ENCODE peak calls at places on chromosome 19, in six cellular contexts. One of them, this sample, is unnamed. For H3K36me3, the result is how much of the 10 kb centered on the place peaks cover.

GRCh38 chr19:55384576-55385235 is 614 bp upstream of the TMEM238 start:
- DNase-seq in CD8-positive, alpha-beta memory T cell: peak
- DNase-seq in IMR-90: no peak
- DNase-seq in psoas muscle: peak
- DNase-seq in lung: peak
- DNase-seq in adipocyte: no peak
- DNase-seq in this sample: no peak

GRCh38 chr19:10662384-10663251 is 8.5 kb downstream of the ILF3 start:
- DNase-seq in CD8-positive, alpha-beta memory T cell: no peak
- DNase-seq in IMR-90: peak
- DNase-seq in psoas muscle: no peak
- DNase-seq in lung: no peak
- DNase-seq in adipocyte: peak
- DNase-seq in this sample: no peak

GRCh38 chr19:42290523-42291436 is 11.2 kb upstream of the PRR19 start:
- DNase-seq in CD8-positive, alpha-beta memory T cell: peak
- DNase-seq in IMR-90: no peak
- DNase-seq in psoas muscle: peak
- DNase-seq in lung: no peak
- DNase-seq in adipocyte: peak
- DNase-seq in this sample: peak

GRCh38 chr19:55472463-55472862 is 4.0 kb upstream of the ZNF628 start:
- DNase-seq in CD8-positive, alpha-beta memory T cell: no peak
- DNase-seq in IMR-90: peak
- DNase-seq in psoas muscle: no peak
- DNase-seq in lung: no peak
- DNase-seq in adipocyte: no peak
- DNase-seq in this sample: no peak

GRCh38 chr19:19677579-19677978 is 8.9 kb downstream of the ZNF101 start:
- DNase-seq in CD8-positive, alpha-beta memory T cell: no peak
- DNase-seq in IMR-90: no peak
- DNase-seq in psoas muscle: no peak
- DNase-seq in lung: no peak
- DNase-seq in adipocyte: no peak
- DNase-seq in this sample: no peak

GRCh38 chr19:38204096-38204495 is 19.9 kb downstream of the DPF1 start:
- DNase-seq in CD8-positive, alpha-beta memory T cell: no peak
- DNase-seq in IMR-90: no peak
- DNase-seq in psoas muscle: no peak
- DNase-seq in lung: no peak
- DNase-seq in adipocyte: no peak
- DNase-seq in this sample: no peak

GRCh38 chr19:2330632-2331284 is 2.3 kb downstream of the SPPL2B start:
- DNase-seq in CD8-positive, alpha-beta memory T cell: no peak
- DNase-seq in IMR-90: no peak
- DNase-seq in psoas muscle: peak
- DNase-seq in lung: no peak
- DNase-seq in adipocyte: no peak
- DNase-seq in this sample: no peak

GRCh38 chr19:30076751-30077670 is 135.0 kb downstream of the URI1 start:
- DNase-seq in CD8-positive, alpha-beta memory T cell: no peak
- DNase-seq in IMR-90: no peak
- DNase-seq in psoas muscle: no peak
- DNase-seq in lung: no peak
- DNase-seq in adipocyte: no peak
- DNase-seq in this sample: no peak

GRCh38 chr19:31613683-31614219 is 264.5 kb upstream of the TSHZ3 start:
- DNase-seq in CD8-positive, alpha-beta memory T cell: no peak
- DNase-seq in IMR-90: no peak
- DNase-seq in psoas muscle: no peak
- DNase-seq in lung: no peak
- DNase-seq in adipocyte: no peak
- DNase-seq in this sample: no peak

GRCh38 chr19:49971991-49972401 is 11.0 kb upstream of the SIGLEC11 start:
- DNase-seq in CD8-positive, alpha-beta memory T cell: no peak
- DNase-seq in IMR-90: no peak
- DNase-seq in psoas muscle: no peak
- DNase-seq in lung: no peak
- DNase-seq in adipocyte: no peak
- DNase-seq in this sample: no peak

GRCh38 chr19:9054768-9055167 is 32.1 kb upstream of the OR1M1 start:
- DNase-seq in CD8-positive, alpha-beta memory T cell: no peak
- DNase-seq in IMR-90: no peak
- DNase-seq in psoas muscle: no peak
- DNase-seq in lung: no peak
- DNase-seq in adipocyte: no peak
- DNase-seq in this sample: no peak

GRCh38 chr19:44951179-44952159 is 3.7 kb upstream of the CLPTM1 start:
- DNase-seq in CD8-positive, alpha-beta memory T cell: peak
- DNase-seq in IMR-90: peak
- DNase-seq in psoas muscle: peak
- DNase-seq in lung: peak
- DNase-seq in adipocyte: peak
- DNase-seq in this sample: peak

GRCh38 chr19:50417850-50418185 is 920 bp upstream of the SPIB start:
- DNase-seq in CD8-positive, alpha-beta memory T cell: no peak
- DNase-seq in IMR-90: no peak
- DNase-seq in psoas muscle: no peak
- DNase-seq in lung: no peak
- DNase-seq in adipocyte: no peak
- DNase-seq in this sample: no peak

GRCh38 chr19:45969676-45970075 is 4.0 kb downstream of the NOVA2 start:
- DNase-seq in CD8-positive, alpha-beta memory T cell: no peak
- DNase-seq in IMR-90: no peak
- DNase-seq in psoas muscle: no peak
- DNase-seq in lung: no peak
- DNase-seq in adipocyte: no peak
- DNase-seq in this sample: no peak

GRCh38 chr19:48530770-48531169 is 19.1 kb upstream of the LMTK3 start:
- DNase-seq in CD8-positive, alpha-beta memory T cell: no peak
- DNase-seq in IMR-90: no peak
- DNase-seq in psoas muscle: no peak
- DNase-seq in lung: no peak
- DNase-seq in adipocyte: no peak
- DNase-seq in this sample: no peak

GRCh38 chr19:50649433-50650391 is at the start of gene C19orf81:
- DNase-seq in CD8-positive, alpha-beta memory T cell: no peak
- DNase-seq in IMR-90: peak
- DNase-seq in psoas muscle: no peak
- DNase-seq in lung: no peak
- DNase-seq in adipocyte: no peak
- DNase-seq in this sample: no peak

GRCh38 chr19:45471866-45472556 is 4.2 kb downstream of the FOSB start:
- DNase-seq in CD8-positive, alpha-beta memory T cell: peak
- DNase-seq in IMR-90: no peak
- DNase-seq in psoas muscle: no peak
- DNase-seq in lung: no peak
- DNase-seq in adipocyte: peak
- DNase-seq in this sample: no peak

GRCh38 chr19:21130097-21130775 is 11.6 kb upstream of the ZNF431 start:
- DNase-seq in CD8-positive, alpha-beta memory T cell: no peak
- DNase-seq in IMR-90: no peak
- DNase-seq in psoas muscle: no peak
- DNase-seq in lung: no peak
- DNase-seq in adipocyte: no peak
- DNase-seq in this sample: no peak

GRCh38 chr19:29671393-29672076 is 6.3 kb downstream of the PLEKHF1 start:
- DNase-seq in CD8-positive, alpha-beta memory T cell: peak
- DNase-seq in IMR-90: no peak
- DNase-seq in psoas muscle: peak
- DNase-seq in lung: peak
- DNase-seq in adipocyte: no peak
- DNase-seq in this sample: peak

GRCh38 chr19:45782162-45782623 is at the start of gene DMPK:
- DNase-seq in CD8-positive, alpha-beta memory T cell: no peak
- DNase-seq in IMR-90: no peak
- DNase-seq in psoas muscle: peak
- DNase-seq in lung: no peak
- DNase-seq in adipocyte: peak
- DNase-seq in this sample: no peak

GRCh38 chr19:42427313-42427712 is at the start of gene LIPE:
- DNase-seq in CD8-positive, alpha-beta memory T cell: no peak
- DNase-seq in IMR-90: no peak
- DNase-seq in psoas muscle: no peak
- DNase-seq in lung: no peak
- DNase-seq in adipocyte: peak
- DNase-seq in this sample: no peak

GRCh38 chr19:47284324-47284899 is 9.7 kb downstream of the INAFM1 start:
- DNase-seq in CD8-positive, alpha-beta memory T cell: peak
- DNase-seq in IMR-90: peak
- DNase-seq in psoas muscle: no peak
- DNase-seq in lung: no peak
- DNase-seq in adipocyte: peak
- DNase-seq in this sample: peak

GRCh38 chr19:15643387-15643786 is 2.7 kb downstream of the CYP4F3 start:
- DNase-seq in CD8-positive, alpha-beta memory T cell: no peak
- DNase-seq in IMR-90: no peak
- DNase-seq in psoas muscle: no peak
- DNase-seq in lung: no peak
- DNase-seq in adipocyte: no peak
- DNase-seq in this sample: no peak

GRCh38 chr19:31351212-31352193 is 2.3 kb upstream of the TSHZ3 start:
- DNase-seq in CD8-positive, alpha-beta memory T cell: no peak
- DNase-seq in IMR-90: peak
- DNase-seq in psoas muscle: peak
- DNase-seq in lung: no peak
- DNase-seq in adipocyte: peak
- DNase-seq in this sample: no peak

GRCh38 chr19:5960005-5961001 is 17.6 kb downstream of the RANBP3 start:
- DNase-seq in CD8-positive, alpha-beta memory T cell: no peak
- DNase-seq in IMR-90: no peak
- DNase-seq in psoas muscle: peak
- DNase-seq in lung: no peak
- DNase-seq in adipocyte: no peak
- DNase-seq in this sample: no peak

GRCh38 chr19:57348136-57348535 is 2.9 kb upstream of the ZNF304 start:
- DNase-seq in CD8-positive, alpha-beta memory T cell: no peak
- DNase-seq in IMR-90: peak
- DNase-seq in psoas muscle: no peak
- DNase-seq in lung: no peak
- DNase-seq in adipocyte: peak
- DNase-seq in this sample: no peak

GRCh38 chr19:5205388-5205787 is 135.2 kb downstream of the PTPRS start:
- DNase-seq in CD8-positive, alpha-beta memory T cell: no peak
- DNase-seq in IMR-90: no peak
- DNase-seq in psoas muscle: no peak
- DNase-seq in lung: no peak
- DNase-seq in adipocyte: no peak
- DNase-seq in this sample: no peak

GRCh38 chr19:48881741-48882657 is 9.8 kb downstream of the PPP1R15A start:
- DNase-seq in CD8-positive, alpha-beta memory T cell: peak
- DNase-seq in IMR-90: no peak
- DNase-seq in psoas muscle: no peak
- DNase-seq in lung: no peak
- DNase-seq in adipocyte: no peak
- DNase-seq in this sample: no peak

GRCh38 chr19:4754248-4754647 is 30.6 kb upstream of the DPP9 start:
- DNase-seq in CD8-positive, alpha-beta memory T cell: no peak
- DNase-seq in IMR-90: peak
- DNase-seq in psoas muscle: no peak
- DNase-seq in lung: no peak
- DNase-seq in adipocyte: peak
- DNase-seq in this sample: no peak

GRCh38 chr19:48102870-48103751 is 7.5 kb downstream of the PLA2G4C start:
- DNase-seq in CD8-positive, alpha-beta memory T cell: no peak
- DNase-seq in IMR-90: peak
- DNase-seq in psoas muscle: no peak
- DNase-seq in lung: no peak
- DNase-seq in adipocyte: peak
- DNase-seq in this sample: no peak

GRCh38 chr19:5045956-5046338 is 77.0 kb downstream of the KDM4B start:
- DNase-seq in CD8-positive, alpha-beta memory T cell: no peak
- DNase-seq in IMR-90: no peak
- DNase-seq in psoas muscle: no peak
- DNase-seq in lung: no peak
- DNase-seq in adipocyte: no peak
- DNase-seq in this sample: no peak

DNA sequence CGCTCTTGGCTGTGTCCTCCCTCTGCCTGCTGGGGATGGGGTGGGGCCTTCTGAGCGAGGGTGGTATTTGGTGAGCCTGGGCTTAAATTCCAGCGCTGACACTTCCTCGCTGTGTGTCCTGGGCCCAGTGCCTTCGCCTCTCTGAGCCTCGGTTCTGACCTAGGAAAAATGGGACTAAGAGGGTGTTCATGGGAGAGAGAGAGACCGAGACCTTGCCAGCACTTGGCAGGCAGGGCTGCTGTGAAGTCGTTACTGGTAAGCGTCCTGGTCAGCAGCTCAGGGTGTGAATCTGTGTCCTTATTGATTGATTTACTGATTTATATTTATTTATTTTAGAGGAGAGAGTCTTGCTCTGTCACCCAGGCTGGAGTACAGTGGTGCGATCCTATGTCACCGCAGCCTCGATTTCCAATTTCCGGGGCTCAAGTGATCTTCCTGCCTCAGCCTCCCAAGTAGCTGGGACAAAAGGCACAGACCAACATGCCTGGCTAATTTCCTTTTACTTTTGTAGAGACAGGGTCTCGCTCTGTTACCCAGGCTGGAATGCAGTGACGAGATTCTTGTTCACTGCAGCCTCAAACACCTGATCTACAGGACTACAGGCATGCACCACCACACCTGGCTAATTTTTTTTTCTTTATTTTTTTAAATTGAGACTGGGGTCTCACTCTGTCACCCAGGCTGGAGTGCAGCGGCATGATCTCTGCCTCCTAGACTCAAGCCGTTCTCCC is 2.4 kb downstream of the PKN1 start:
- DNase-seq in CD8-positive, alpha-beta memory T cell: no peak
- DNase-seq in IMR-90: no peak
- DNase-seq in psoas muscle: no peak
- DNase-seq in lung: no peak
- DNase-seq in adipocyte: no peak
- DNase-seq in this sample: no peak
- H3K4me3 ChIP-seq in CD8-positive, alpha-beta memory T cell: no peak
- H3K4me3 ChIP-seq in IMR-90: no peak
- H3K4me3 ChIP-seq in psoas muscle: peak
- H3K4me3 ChIP-seq in lung: no peak
- H3K4me3 ChIP-seq in adipocyte: peak
- H3K4me3 ChIP-seq in this sample: no peak

GRCh38 chr19:36019061-36019670 is 5.2 kb upstream of the ALKBH6 start:
- DNase-seq in CD8-positive, alpha-beta memory T cell: no peak
- DNase-seq in IMR-90: no peak
- DNase-seq in psoas muscle: no peak
- DNase-seq in lung: no peak
- DNase-seq in adipocyte: no peak
- DNase-seq in this sample: no peak
- H3K36me3 ChIP-seq in CD8-positive, alpha-beta memory T cell: under half
- H3K36me3 ChIP-seq in IMR-90: half or more
- H3K36me3 ChIP-seq in psoas muscle: under half
- H3K36me3 ChIP-seq in lung: under half
- H3K36me3 ChIP-seq in adipocyte: half or more
- H3K36me3 ChIP-seq in this sample: under half

GRCh38 chr19:17323973-17324327 is 10.7 kb downstream of the ANO8 start:
- DNase-seq in CD8-positive, alpha-beta memory T cell: no peak
- DNase-seq in IMR-90: no peak
- DNase-seq in psoas muscle: no peak
- DNase-seq in lung: no peak
- DNase-seq in adipocyte: no peak
- DNase-seq in this sample: no peak
- H3K4me3 ChIP-seq in CD8-positive, alpha-beta memory T cell: no peak
- H3K4me3 ChIP-seq in IMR-90: no peak
- H3K4me3 ChIP-seq in psoas muscle: no peak
- H3K4me3 ChIP-seq in lung: no peak
- H3K4me3 ChIP-seq in adipocyte: no peak
- H3K4me3 ChIP-seq in this sample: no peak

GRCh38 chr19:3528539-3529211 is 10.3 kb upstream of the TEKTIP1 start:
- DNase-seq in CD8-positive, alpha-beta memory T cell: no peak
- DNase-seq in IMR-90: no peak
- DNase-seq in psoas muscle: no peak
- DNase-seq in lung: no peak
- DNase-seq in adipocyte: no peak
- DNase-seq in this sample: no peak
- H3K36me3 ChIP-seq in CD8-positive, alpha-beta memory T cell: under half
- H3K36me3 ChIP-seq in IMR-90: half or more
- H3K36me3 ChIP-seq in psoas muscle: half or more
- H3K36me3 ChIP-seq in lung: half or more
- H3K36me3 ChIP-seq in adipocyte: half or more
- H3K36me3 ChIP-seq in this sample: under half